ENCODE peak calls at places on chromosomes 5 and 9, in four cellular contexts. D is left ventricle myocardium inferior, A is T follicular helper cell, P is AG10803. H is an unnamed sample.

GRCh38 chr5:26282190-26282589 is 756.2 kb downstream of the CDH9 start:
- DNase-seq in D (no peak), A (no peak), P (no peak), H (no peak)

GRCh38 chr5:1890296-1890695 is 7.6 kb upstream of the IRX4 start:
- DNase-seq in D (no peak), A (no peak), P (no peak), H (no peak)

GRCh38 chr5:128579111-128579510 is 41.1 kb upstream of the FBN2 start:
- DNase-seq in D (no peak), A (no peak), P (peak; percentile 31), H (peak; percentile 13)

GRCh38 chr9:137461316-137461662 is 2.2 kb upstream of the NSMF start:
- DNase-seq in D (no peak), A (no peak), P (no peak), H (no peak)

GRCh38 chr9:120388000-120388855 is 191.7 kb downstream of the CDK5RAP2 start:
- DNase-seq in D (peak; percentile 45), A (no peak), P (no peak), H (no peak)

GRCh38 chr5:89723907-89724306 is 685.6 kb downstream of the CETN3 start:
- DNase-seq in D (no peak), A (no peak), P (peak; percentile 5), H (no peak)

GRCh38 chr5:132962429-132962928 is 955 bp downstream of the AFF4 start:
- DNase-seq in D (no peak), A (no peak), P (peak; percentile 64), H (peak; percentile 69)

GRCh38 chr9:20428976-20429375 is 193.3 kb downstream of the MLLT3 start:
- DNase-seq in D (no peak), A (no peak), P (no peak), H (no peak)

GRCh38 chr9:105676351-105676923 is 14.2 kb downstream of the TAL2 start:
- DNase-seq in D (no peak), A (no peak), P (no peak), H (no peak)

GRCh38 chr5:169197343-169197742 is 103.6 kb downstream of the SLIT3 start:
- DNase-seq in D (no peak), A (no peak), P (peak; percentile 15), H (peak; percentile 26)

GRCh38 chr5:147461915-147462314 is 48.0 kb downstream of the DPYSL3 start:
- DNase-seq in D (no peak), A (no peak), P (peak; percentile 57), H (peak; percentile 67)

GRCh38 chr5:106094128-106094726 is 1576.5 kb downstream of the EFNA5 start:
- DNase-seq in D (no peak), A (no peak), P (peak; percentile 1), H (peak; percentile 79)

GRCh38 chr5:18114161-18114802 is 480.0 kb downstream of the TAF11L14 start:
- DNase-seq in D (no peak), A (no peak), P (no peak), H (no peak)

GRCh38 chr9:126291925-126292324 is 34.7 kb upstream of the MVB12B start:
- DNase-seq in D (no peak), A (no peak), P (no peak), H (no peak)

H was measured in renal cortical epithelial cell.